ENCODE peak calls at places on chromosomes 2 and 18, in four cellular contexts. S is right atrium auricular region, W is Peyer's patch, A is sciatic nerve. C is an unnamed sample.

GRCh38 chr2:110853516-110853915 is 121.1 kb downstream of the ACOXL start:
- DNase-seq in S (no peak), W (peak), A (peak), C (peak)

GRCh38 chr2:238104071-238104511 is 4.0 kb downstream of the ESPNL start:
- DNase-seq in A (peak), W (peak), S (no peak), C (no peak)

GRCh38 chr2:52934354-52934898 is 833.2 kb upstream of the CHAC2 start:
- DNase-seq in A (no peak), W (no peak), S (no peak), C (peak)

GRCh38 chr2:128622371-128622770 is 303.7 kb upstream of the HS6ST1 start:
- DNase-seq in A (no peak), W (peak), S (no peak), C (no peak)

GRCh38 chr2:55014962-55015939 is 35.0 kb downstream of the RTN4 start:
- DNase-seq in W (peak), A (no peak), S (no peak), C (peak)

GRCh38 chr18:69795785-69796184 is 151.9 kb downstream of the CD226 start:
- DNase-seq in A (no peak), S (no peak), W (no peak), C (no peak)

GRCh38 chr2:239813261-239814135 is 211.6 kb downstream of the NDUFA10 start:
- DNase-seq in A (peak), S (no peak), W (peak), C (no peak)

GRCh38 chr2:145752091-145752806 is 1232.3 kb upstream of the ZEB2 start:
- DNase-seq in S (peak), A (peak), W (no peak), C (peak)

GRCh38 chr2:22406625-22407024 is 978.4 kb upstream of the KLHL29 start:
- DNase-seq in A (no peak), W (no peak), S (no peak), C (no peak)

GRCh38 chr2:45860136-45861106 is 208.9 kb downstream of the PRKCE start:
- DNase-seq in A (peak), S (peak), W (peak), C (peak)

GRCh38 chr2:9217838-9218770 is 11.5 kb downstream of the ASAP2 start:
- DNase-seq in S (peak), W (no peak), A (no peak), C (no peak)

GRCh38 chr2:237474511-237474911 is 12.5 kb upstream of the MLPH start:
- DNase-seq in W (no peak), A (peak), S (no peak), C (peak)

GRCh38 chr2:95695613-95696012 is 103.8 kb downstream of the TRIM43 start:
- DNase-seq in S (peak), A (no peak), W (peak), C (no peak)

GRCh38 chr2:205276071-205276777 is 406.1 kb upstream of the NRP2 start:
- DNase-seq in W (no peak), S (no peak), A (no peak), C (no peak)

GRCh38 chr2:13652531-13653313 is 936.0 kb downstream of the TRIB2 start:
- DNase-seq in S (no peak), W (no peak), A (no peak), C (no peak)

GRCh38 chr2:28610583-28611201 is 114.8 kb downstream of the PLB1 start:
- DNase-seq in A (no peak), W (peak), S (no peak), C (peak)

C was measured in Daoy.